ENCODE peak calls at places on chromosome 4, in seven cellular contexts. X is CD8-positive, alpha-beta memory T cell; R is NCI-H524 treated with DMSO at 0.1 percent for 48 hours; N is HFFc6; U is HuH-7.5; E is hypothalamus; C is activated naive CD4-positive, alpha-beta T cell treated with anti-CD3 and anti-CD28 coated beads, Interleukin-2, amount 50 U/mL, for 16 hours. D is an unnamed sample.

GRCh38 chr4:82667761-82668505 is 106.1 kb upstream of the TMEM150C start:
- DNase-seq in X (no peak), R (no peak), N (no peak), U (no peak), E (no peak), C (no peak), D (no peak)

GRCh38 chr4:136412708-136413107 is 1119.6 kb downstream of the PCDH18 start:
- DNase-seq in X (no peak), R (no peak), N (no peak), U (no peak), E (no peak), C (no peak), D (no peak)

GRCh38 chr4:85780664-85781063 is 305.7 kb downstream of the ARHGAP24 start:
- DNase-seq in X (no peak), R (no peak), N (no peak), U (no peak), E (peak), C (no peak), D (no peak)

GRCh38 chr4:34972189-34972588 is 1272.1 kb downstream of the ARAP2 start:
- DNase-seq in X (no peak), R (no peak), N (no peak), U (no peak), E (no peak), C (no peak), D (no peak)

GRCh38 chr4:25760518-25761157 is 102.2 kb downstream of the SEL1L3 start:
- DNase-seq in X (no peak), R (no peak), N (no peak), U (peak), E (no peak), C (no peak), D (no peak)

GRCh38 chr4:70703695-70704332 is 15.5 kb downstream of the UTP3 start:
- DNase-seq in X (no peak), R (peak), N (peak), U (no peak), E (peak), C (no peak), D (no peak)

GRCh38 chr4:170134821-170135220 is 45.1 kb upstream of the AADAT start:
- DNase-seq in X (no peak), R (no peak), N (no peak), U (no peak), E (no peak), C (no peak), D (no peak)

GRCh38 chr4:30920043-30920442 is 199.9 kb downstream of the PCDH7 start:
- DNase-seq in X (no peak), R (no peak), N (no peak), U (no peak), E (no peak), C (no peak), D (no peak)

GRCh38 chr4:166808380-166808779 is 425.9 kb downstream of the SPOCK3 start:
- DNase-seq in X (no peak), R (no peak), N (no peak), U (no peak), E (no peak), C (no peak), D (no peak)

GRCh38 chr4:52903273-52903672 is 41.2 kb downstream of the RASL11B start:
- DNase-seq in X (no peak), R (no peak), N (no peak), U (no peak), E (no peak), C (no peak), D (no peak)

GRCh38 chr4:53804719-53805118 is 213.4 kb upstream of the LNX1 start:
- DNase-seq in X (no peak), R (no peak), N (peak), U (peak), E (no peak), C (no peak), D (no peak)

GRCh38 chr4:108512615-108513505 is 107.5 kb upstream of the RPL34 start:
- DNase-seq in X (no peak), R (peak), N (peak), U (no peak), E (no peak), C (peak), D (no peak)

GRCh38 chr4:51843309-51844156 is 580 bp downstream of the DCUN1D4 start:
- DNase-seq in X (peak), R (no peak), N (peak), U (peak), E (peak), C (peak), D (no peak)

GRCh38 chr4:14871676-14872430 is 130.4 kb upstream of the CPEB2 start:
- DNase-seq in X (peak), R (no peak), N (no peak), U (no peak), E (no peak), C (peak), D (no peak)

GRCh38 chr4:70994069-70994366 is 569 bp downstream of the DCK start:
- DNase-seq in X (no peak), R (no peak), N (no peak), U (peak), E (no peak), C (no peak), D (no peak)

GRCh38 chr4:185554243-185555126 is 19.2 kb upstream of the PDLIM3 start:
- DNase-seq in X (no peak), R (no peak), N (no peak), U (no peak), E (no peak), C (no peak), D (no peak)

GRCh38 chr4:188971125-188971524 is 831.9 kb downstream of the TRIML1 start:
- DNase-seq in X (no peak), R (no peak), N (peak), U (no peak), E (no peak), C (no peak), D (no peak)

GRCh38 chr4:39032218-39033085 is at the start of gene TMEM156:
- DNase-seq in X (no peak), R (no peak), N (no peak), U (no peak), E (no peak), C (peak), D (no peak)

GRCh38 chr4:130054895-130055294 is 958.9 kb downstream of the C4orf33 start:
- DNase-seq in X (no peak), R (no peak), N (no peak), U (no peak), E (no peak), C (no peak), D (no peak)